ENCODE peak calls at places on chromosome 13, in seven cellular contexts. K is HTR-8/SVneo; R is foreskin keratinocyte; Z is pancreas; G is stimulated activated CD4-positive, alpha-beta T cell treated with anti-CD3 and anti-CD28 coated beads, Interleukin-4, amount 100 ng/mL, for 24 hours; A is naive B cell; V is dermis blood vessel endothelial cell. U is an unnamed sample.

GRCh38 chr13:28035146-28035782 is 46.8 kb upstream of the URAD start:
- DNase-seq in G (no peak), Z (no peak), V (no peak), A (no peak), K (no peak), R (peak), U (no peak)

GRCh38 chr13:100392709-100393630 is 195.6 kb downstream of the GGACT start:
- DNase-seq in V (peak), R (peak), K (peak), G (peak), Z (no peak), A (no peak), U (peak)

GRCh38 chr13:110340812-110341444 is 33.8 kb downstream of the COL4A2 start:
- DNase-seq in G (peak), K (peak), Z (no peak), A (peak), V (peak), R (no peak), U (peak)

GRCh38 chr13:105827074-105827473 is 708.4 kb downstream of the EFNB2 start:
- DNase-seq in R (no peak), V (no peak), G (no peak), A (no peak), Z (no peak), K (no peak), U (no peak)

GRCh38 chr13:111139874-111140561 is 24.9 kb downstream of the ARHGEF7 start:
- DNase-seq in R (no peak), Z (no peak), V (no peak), K (no peak), A (no peak), G (no peak), U (no peak)

GRCh38 chr13:89029062-89029461 is 1357.9 kb downstream of the SLITRK5 start:
- DNase-seq in A (no peak), Z (no peak), G (no peak), R (no peak), V (no peak), K (no peak), U (no peak)

GRCh38 chr13:45847554-45848224 is 3.9 kb downstream of the SIAH3 start:
- DNase-seq in Z (no peak), R (no peak), G (peak), V (peak), A (no peak), K (no peak), U (no peak)

GRCh38 chr13:33322474-33322827 is 36.9 kb upstream of the STARD13 start:
- DNase-seq in A (no peak), G (no peak), K (no peak), R (no peak), Z (no peak), V (no peak), U (no peak)

GRCh38 chr13:109323338-109323737 is 463.0 kb downstream of the IRS2 start:
- DNase-seq in A (no peak), Z (no peak), G (no peak), K (no peak), V (no peak), R (no peak), U (no peak)

GRCh38 chr13:40187836-40188591 is 478.4 kb downstream of the FOXO1 start:
- DNase-seq in K (no peak), G (peak), R (no peak), A (no peak), V (no peak), Z (no peak), U (no peak)

GRCh38 chr13:91017031-91017668 is 330.3 kb upstream of the MIR17HG start:
- DNase-seq in Z (no peak), A (no peak), V (peak), K (peak), R (peak), G (no peak), U (peak)

GRCh38 chr13:66520511-66521390 is 709.4 kb downstream of the PCDH9 start:
- DNase-seq in R (no peak), K (no peak), A (no peak), G (no peak), Z (no peak), V (no peak), U (no peak)

GRCh38 chr13:113633485-113633873 is 24.5 kb downstream of the ATP4B start:
- DNase-seq in V (no peak), G (no peak), A (no peak), Z (peak), R (no peak), K (no peak), U (no peak)

GRCh38 chr13:110396913-110397379 is 89.9 kb downstream of the COL4A2 start:
- DNase-seq in V (no peak), R (peak), K (peak), G (no peak), Z (no peak), A (no peak), U (no peak)

GRCh38 chr13:21657538-21657937 is 13.3 kb upstream of the FGF9 start:
- DNase-seq in A (no peak), K (no peak), R (peak), G (no peak), V (no peak), Z (no peak), U (no peak)

GRCh38 chr13:27273658-27274425 is 3.2 kb downstream of the RASL11A start:
- DNase-seq in V (no peak), A (no peak), R (no peak), K (no peak), Z (no peak), G (no peak), U (no peak)

GRCh38 chr13:65540064-65540635 is 1690.0 kb downstream of the PCDH9 start:
- DNase-seq in R (peak), G (no peak), Z (no peak), A (no peak), V (no peak), K (no peak), U (peak)

GRCh38 chr13:100875392-100876043 is 200.9 kb upstream of the TMTC4 start:
- DNase-seq in V (peak), K (peak), Z (no peak), R (peak), A (no peak), G (no peak), U (peak)

GRCh38 chr13:102395174-102395573 is 6.7 kb downstream of the FGF14 start:
- DNase-seq in V (no peak), Z (no peak), G (no peak), R (no peak), K (no peak), A (no peak), U (no peak)

GRCh38 chr13:20431080-20431479 is 94.6 kb downstream of the CRYL1 start:
- DNase-seq in G (no peak), R (peak), V (peak), A (no peak), K (no peak), Z (no peak), U (no peak)

GRCh38 chr13:47897411-47898050 is 103.5 kb downstream of the SUCLA2 start:
- DNase-seq in V (no peak), A (no peak), R (peak), G (no peak), Z (no peak), K (no peak), U (no peak)

GRCh38 chr13:98960331-98961203 is 17.3 kb downstream of the DOCK9 start:
- DNase-seq in Z (no peak), G (no peak), V (peak), K (no peak), R (no peak), A (no peak), U (no peak)

GRCh38 chr13:74111901-74112824 is 22.0 kb downstream of the KLF12 start:
- DNase-seq in G (no peak), A (no peak), K (no peak), R (no peak), V (no peak), Z (no peak), U (no peak)

U was measured in A673.